ENCODE peak calls at places on chromosomes 5 and 9, in five cellular contexts. N, J, P, Y and I are unnamed samples.
A peak's percentile ranks its signal among the peaks of the same experiment; 100 is the strongest.

GRCh38 chr5:9728261-9728660 is 98.1 kb upstream of the TAS2R1 start:
- DNase-seq in Y (no peak), P (no peak), J (no peak), N (no peak), I (no peak)

GRCh38 chr5:32233696-32234447 is 59.8 kb upstream of the GOLPH3 start:
- DNase-seq in N (no peak), P (peak; percentile 35), Y (no peak), J (no peak), I (no peak)

GRCh38 chr9:9299134-9299533 is 1313.7 kb downstream of the PTPRD start:
- DNase-seq in J (no peak), Y (no peak), N (no peak), P (no peak), I (no peak)

GRCh38 chr5:67976812-67977455 is 238.6 kb upstream of the PIK3R1 start:
- DNase-seq in N (no peak), J (no peak), Y (no peak), P (no peak), I (no peak)

GRCh38 chr5:157116483-157116954 is 7.7 kb upstream of the HAVCR2 start:
- DNase-seq in Y (no peak), N (no peak), J (no peak), P (no peak), I (no peak)

GRCh38 chr5:135891804-135892203 is 3.8 kb downstream of the IL9 start:
- DNase-seq in N (no peak), Y (no peak), P (peak; percentile 33), J (no peak), I (peak; percentile 23)

GRCh38 chr9:127981559-127982121 is 851 bp upstream of the EEIG1 start:
- DNase-seq in P (no peak), J (peak; percentile 64), N (no peak), Y (no peak), I (no peak)

GRCh38 chr5:112735702-112736101 is 2.0 kb upstream of the APC start:
- DNase-seq in J (no peak), N (no peak), P (no peak), Y (no peak), I (no peak)

GRCh38 chr9:79693750-79694149 is 122.0 kb downstream of the TLE4 start:
- DNase-seq in J (no peak), N (no peak), P (no peak), Y (no peak), I (no peak)

GRCh38 chr9:115107701-115108100 is 10.3 kb downstream of the TNC start:
- DNase-seq in J (no peak), N (no peak), P (peak; percentile 33), Y (no peak), I (no peak)

GRCh38 chr9:38186372-38187115 is 117.5 kb upstream of the SHB start:
- DNase-seq in Y (no peak), N (no peak), J (no peak), P (no peak), I (no peak)

GRCh38 chr5:75551471-75551870 is 39.8 kb downstream of the POLK start:
- DNase-seq in P (peak; percentile 63), Y (no peak), J (no peak), N (no peak), I (no peak)

GRCh38 chr9:107954303-107954702 is 464.7 kb upstream of the KLF4 start:
- DNase-seq in J (no peak), N (no peak), P (no peak), Y (no peak), I (no peak)

GRCh38 chr5:139523635-139524445 is 37.3 kb upstream of the UBE2D2 start:
- DNase-seq in N (no peak), J (no peak), Y (no peak), P (no peak), I (no peak)

GRCh38 chr5:111129938-111130337 is 37.8 kb downstream of the WDR36 start:
- DNase-seq in N (no peak), Y (no peak), P (peak; percentile 73), J (no peak), I (no peak)

GRCh38 chr5:67244345-67244793 is 47.8 kb upstream of the CD180 start:
- DNase-seq in P (no peak), J (no peak), Y (no peak), N (no peak), I (no peak)

GRCh38 chr9:84300271-84300670 is 40.3 kb downstream of the SLC28A3 start:
- DNase-seq in P (peak; percentile 45), Y (no peak), J (no peak), N (no peak), I (no peak)

GRCh38 chr9:130997925-130998595 is 10.9 kb upstream of the LAMC3 start:
- DNase-seq in Y (peak; percentile 81), J (peak; percentile 87), P (peak; percentile 33), N (no peak), I (peak; percentile 92)

GRCh38 chr5:51380603-51381207 is 2.5 kb upstream of the ISL1 start:
- DNase-seq in P (peak; percentile 9), N (no peak), J (no peak), Y (no peak), I (no peak)

GRCh38 chr5:171415115-171415730 is 4.2 kb upstream of the FGF18 start:
- DNase-seq in J (peak; percentile 51), Y (no peak), P (no peak), N (no peak), I (no peak)

GRCh38 chr5:1118231-1118698 is 6.4 kb upstream of the SLC12A7 start:
- DNase-seq in N (no peak), Y (no peak), P (peak; percentile 97), J (no peak), I (no peak)

GRCh38 chr9:132942541-132943182 is 1.8 kb downstream of the TSC1 start:
- DNase-seq in J (no peak), N (no peak), P (no peak), Y (no peak), I (no peak)

GRCh38 chr5:1431896-1432295 is 13.3 kb downstream of the SLC6A3 start:
- DNase-seq in Y (no peak), N (no peak), P (no peak), J (no peak), I (no peak)